ENCODE peak calls at places on chromosomes 13 and 19, in ten cellular contexts. J, E, M, S, F, V, W, N, A and Q are unnamed samples.

GRCh38 chr13:36310417-36311108 is 12.9 kb upstream of the CCDC169 start:
- DNase-seq in N (no peak), W (no peak), J (no peak), E (no peak), A (no peak), M (no peak), F (no peak), S (no peak), V (no peak), Q (no peak)

GRCh38 chr13:114146629-114147028 is 14.2 kb upstream of the RASA3 start:
- DNase-seq in A (no peak), J (peak), E (no peak), M (peak), N (no peak), V (no peak), F (no peak), S (no peak), W (no peak), Q (no peak)

GRCh38 chr13:44237276-44237767 is 136.3 kb upstream of the SERP2 start:
- DNase-seq in A (peak), M (peak), E (peak), F (peak), W (peak), N (no peak), S (peak), V (no peak), J (no peak), Q (no peak)

GRCh38 chr13:88196106-88196505 is 524.9 kb downstream of the SLITRK5 start:
- DNase-seq in W (peak), N (no peak), E (no peak), V (no peak), F (no peak), M (no peak), S (no peak), A (no peak), J (peak), Q (no peak)

GRCh38 chr19:58456111-58456510 is 4.7 kb downstream of the ZNF324B start:
- DNase-seq in N (no peak), W (no peak), J (no peak), S (no peak), E (no peak), A (no peak), M (no peak), F (no peak), V (no peak), Q (no peak)

GRCh38 chr13:42615691-42616090 is 41.7 kb downstream of the TNFSF11 start:
- DNase-seq in F (no peak), W (peak), M (no peak), J (peak), E (no peak), V (peak), S (no peak), N (no peak), A (no peak), Q (no peak)

GRCh38 chr13:67228031-67228430 is 2.1 kb downstream of the PCDH9 start:
- DNase-seq in W (no peak), V (no peak), S (no peak), J (no peak), N (no peak), F (no peak), E (no peak), A (no peak), M (no peak), Q (no peak)

GRCh38 chr19:28422791-28423650 is 789.9 kb downstream of the UQCRFS1 start:
- DNase-seq in M (no peak), V (no peak), S (no peak), W (no peak), N (no peak), E (no peak), F (no peak), A (no peak), J (no peak), Q (no peak)

GRCh38 chr13:99031725-99032298 is 53.9 kb upstream of the DOCK9 start:
- DNase-seq in F (no peak), V (no peak), N (no peak), E (no peak), J (no peak), M (no peak), W (no peak), A (no peak), S (no peak), Q (no peak)

GRCh38 chr19:35167251-35168119 is 12.9 kb downstream of the FXYD5 start:
- DNase-seq in A (no peak), S (no peak), N (no peak), M (no peak), V (no peak), F (no peak), J (no peak), E (no peak), W (no peak), Q (no peak)

GRCh38 chr13:59700281-59700680 is 463.4 kb downstream of the DIAPH3 start:
- DNase-seq in N (peak), E (no peak), W (no peak), A (no peak), V (no peak), F (no peak), J (no peak), M (no peak), S (no peak), Q (no peak)

GRCh38 chr13:49855930-49856329 is 63.4 kb upstream of the KPNA3 start:
- DNase-seq in J (no peak), S (no peak), N (peak), M (no peak), W (no peak), F (no peak), A (no peak), V (no peak), E (no peak), Q (no peak)

GRCh38 chr19:47229674-47230121 is 1.3 kb downstream of the BBC3 start:
- DNase-seq in N (no peak), J (no peak), V (no peak), F (no peak), S (no peak), A (no peak), E (no peak), W (peak), M (no peak), Q (no peak)

GRCh38 chr13:48731957-48732569 is 78.3 kb downstream of the CYSLTR2 start:
- DNase-seq in J (peak), N (peak), W (peak), M (peak), E (peak), V (no peak), S (no peak), F (no peak), A (peak), Q (peak)

GRCh38 chr19:47719047-47719885 is 6.0 kb downstream of the EHD2 start:
- DNase-seq in M (peak), W (peak), V (peak), E (peak), J (no peak), A (no peak), N (peak), S (peak), F (peak), Q (peak)

GRCh38 chr19:40519352-40520322 is 52.8 kb downstream of the SPTBN4 start:
- DNase-seq in F (no peak), V (peak), W (peak), S (no peak), A (no peak), N (no peak), E (no peak), J (no peak), M (no peak), Q (peak)

GRCh38 chr13:113093580-113094409 is 11.8 kb upstream of the F7 start:
- DNase-seq in S (no peak), V (no peak), W (no peak), N (no peak), E (no peak), F (no peak), M (no peak), A (no peak), J (no peak), Q (no peak)

GRCh38 chr13:23610966-23611486 is 40.8 kb downstream of the TNFRSF19 start:
- DNase-seq in M (no peak), V (no peak), E (no peak), W (no peak), N (no peak), F (no peak), S (no peak), J (no peak), A (no peak), Q (no peak)

GRCh38 chr13:78659450-78660110 is 625 bp upstream of the OBI1 start:
- DNase-seq in N (no peak), W (no peak), F (no peak), A (no peak), M (no peak), S (no peak), J (no peak), V (no peak), E (no peak), Q (no peak)

GRCh38 chr13:26221399-26221720 is 754 bp downstream of the RNF6 start:
- DNase-seq in V (no peak), F (no peak), S (no peak), J (no peak), N (no peak), W (no peak), A (no peak), M (no peak), E (no peak), Q (no peak)

GRCh38 chr13:47672245-47672975 is 328.7 kb downstream of the SUCLA2 start:
- DNase-seq in E (no peak), A (no peak), N (no peak), M (no peak), W (no peak), V (no peak), S (no peak), J (no peak), F (no peak), Q (no peak)

GRCh38 chr19:31354316-31354715 is 5.1 kb upstream of the TSHZ3 start:
- DNase-seq in N (no peak), W (no peak), J (no peak), A (no peak), E (no peak), S (no peak), F (no peak), M (no peak), V (no peak), Q (no peak)

GRCh38 chr13:59638404-59638803 is 525.3 kb downstream of the DIAPH3 start:
- DNase-seq in J (no peak), S (no peak), W (no peak), F (no peak), A (no peak), E (no peak), M (no peak), V (no peak), N (no peak), Q (no peak)

GRCh38 chr13:36086117-36086516 is 45.1 kb downstream of the DCLK1 start:
- DNase-seq in E (no peak), S (no peak), V (no peak), F (no peak), W (no peak), A (no peak), N (no peak), J (no peak), M (no peak), Q (no peak)

GRCh38 chr19:41753159-41753558 is 2.2 kb upstream of the CEACAM6 start:
- DNase-seq in E (no peak), M (peak), V (no peak), W (peak), F (peak), J (peak), S (peak), N (peak), A (no peak), Q (peak)

GRCh38 chr13:50123515-50123861 is 108.2 kb downstream of the KCNRG start:
- DNase-seq in E (no peak), S (no peak), V (no peak), J (no peak), N (no peak), F (no peak), A (no peak), M (no peak), W (no peak), Q (no peak)

GRCh38 chr13:60402022-60402421 is 5.0 kb downstream of the TDRD3 start:
- DNase-seq in A (no peak), E (no peak), W (peak), V (no peak), N (no peak), J (no peak), F (no peak), M (no peak), S (no peak), Q (no peak)

GRCh38 chr13:89541091-89542030 is 1806.1 kb upstream of the MIR17HG start:
- DNase-seq in S (no peak), V (no peak), N (no peak), J (no peak), W (no peak), M (no peak), F (no peak), E (no peak), A (no peak), Q (no peak)

GRCh38 chr19:3653865-3654513 is 27.4 kb upstream of the CACTIN start:
- DNase-seq in V (no peak), A (no peak), W (no peak), E (no peak), N (no peak), S (no peak), J (no peak), F (no peak), M (no peak), Q (no peak)

GRCh38 chr13:95295026-95295425 is 6.2 kb downstream of the ABCC4 start:
- DNase-seq in E (no peak), N (no peak), F (no peak), W (no peak), J (no peak), M (no peak), V (no peak), A (no peak), S (no peak), Q (no peak)

GRCh38 chr19:37966211-37967072 is 59.4 kb downstream of the SIPA1L3 start:
- DNase-seq in J (no peak), N (no peak), A (no peak), F (peak), M (no peak), W (no peak), S (peak), V (peak), E (no peak), Q (no peak)

GRCh38 chr19:33639034-33639681 is 17.4 kb downstream of the CHST8 start:
- DNase-seq in A (no peak), J (no peak), F (no peak), M (no peak), E (no peak), S (no peak), V (peak), W (no peak), N (no peak), Q (no peak)

GRCh38 chr19:18769989-18770528 is 21.0 kb downstream of the COMP start:
- DNase-seq in W (no peak), N (no peak), J (no peak), V (no peak), M (no peak), F (no peak), A (no peak), S (no peak), E (no peak), Q (no peak)

GRCh38 chr13:46184277-46184699 is 2.3 kb upstream of the LCP1 start:
- DNase-seq in F (no peak), M (no peak), E (no peak), J (peak), W (peak), S (no peak), V (no peak), N (peak), A (peak), Q (peak)

GRCh38 chr19:2270157-2270571 is 11.8 kb downstream of the PEAK3 start:
- DNase-seq in J (no peak), E (peak), W (no peak), F (no peak), S (no peak), V (no peak), N (no peak), M (peak), A (no peak), Q (no peak)

GRCh38 chr13:26914148-26914547 is 153.6 kb upstream of the GPR12 start:
- DNase-seq in W (no peak), E (no peak), M (no peak), V (no peak), A (no peak), S (no peak), F (no peak), N (no peak), J (no peak), Q (no peak)